ENCODE peak calls at places on chromosomes 13 and 19, in ten cellular contexts. N, I, L, S, D, P, M, G, V and F are unnamed samples.

GRCh38 chr13:58085819-58086218 is 454.3 kb downstream of the PCDH17 start:
- DNase-seq in S (no peak), D (no peak), V (no peak), M (no peak), I (no peak), P (no peak), L (no peak), G (no peak), N (no peak), F (no peak)

GRCh38 chr13:21583496-21583895 is 20.5 kb downstream of the MICU2 start:
- DNase-seq in N (no peak), I (no peak), V (no peak), G (no peak), S (no peak), M (no peak), L (peak; percentile 96), D (peak; percentile 82), P (no peak), F (no peak)

GRCh38 chr13:21483748-21484147 is 24.6 kb upstream of the ZDHHC20 start:
- DNase-seq in L (no peak), D (no peak), S (no peak), P (no peak), M (no peak), V (no peak), G (no peak), I (no peak), N (no peak), F (no peak)

GRCh38 chr13:97225533-97225932 is 3.4 kb downstream of the MBNL2 start:
- DNase-seq in P (no peak), G (no peak), L (peak; percentile 41), V (peak; percentile 72), S (no peak), D (no peak), M (peak; percentile 22), I (no peak), N (no peak), F (no peak)

GRCh38 chr13:48072304-48072703 is 22.6 kb downstream of the MED4 start:
- DNase-seq in I (no peak), S (no peak), M (no peak), N (no peak), G (no peak), V (no peak), D (no peak), L (no peak), P (no peak), F (peak; percentile 23)

GRCh38 chr13:35179494-35179893 is 237.4 kb downstream of the NBEA start:
- DNase-seq in M (no peak), L (no peak), P (no peak), I (no peak), V (no peak), N (no peak), G (no peak), S (no peak), D (peak; percentile 71), F (no peak)

GRCh38 chr19:7718668-7719067 is 13.2 kb downstream of the CLEC4G start:
- DNase-seq in I (no peak), S (no peak), P (no peak), G (no peak), D (no peak), L (no peak), M (no peak), N (no peak), V (no peak), F (no peak)

GRCh38 chr13:31172535-31172934 is 10.8 kb upstream of the HSPH1 start:
- DNase-seq in I (no peak), P (no peak), M (no peak), V (no peak), S (no peak), N (no peak), G (no peak), D (peak; percentile 94), L (peak; percentile 66), F (no peak)

GRCh38 chr13:109744512-109745051 is 41.8 kb downstream of the IRS2 start:
- DNase-seq in S (no peak), M (no peak), N (no peak), G (peak; percentile 95), I (no peak), P (no peak), V (peak; percentile 79), D (peak; percentile 57), L (no peak), F (no peak)